ENCODE peak calls at places on chromosomes 11 and 22, in four cellular contexts. C is H1, Y is mesenchymal stem cell, K is neuronal stem cell. I is an unnamed sample.

GRCh38 chr11:123653997-123654565 is 343 bp downstream of the SCN3B start:
- DNase-seq in Y (peak), C (no peak), K (peak), I (peak)

GRCh38 chr22:23068832-23069385 is 1.4 kb upstream of the GNAZ start:
- DNase-seq in C (no peak), K (no peak), Y (no peak), I (no peak)

GRCh38 chr11:97865424-97866012 is 1155.2 kb upstream of the CNTN5 start:
- DNase-seq in C (no peak), K (no peak), Y (no peak), I (no peak)

GRCh38 chr11:77525455-77526091 is 51.7 kb upstream of the PAK1 start:
- DNase-seq in K (no peak), C (no peak), Y (no peak), I (peak)

GRCh38 chr11:64319421-64319761 is 1.5 kb downstream of the PRDX5 start:
- DNase-seq in K (no peak), C (no peak), Y (peak), I (no peak)

GRCh38 chr11:48129697-48130395 is 86.8 kb upstream of the OR4B1 start:
- DNase-seq in K (no peak), C (no peak), Y (no peak), I (no peak)

GRCh38 chr11:68998390-68998911 is 14.6 kb downstream of the MRGPRF start:
- DNase-seq in K (no peak), Y (peak), C (no peak), I (peak)

GRCh38 chr11:2579315-2580060 is 120.3 kb downstream of the KCNQ1OT1 start:
- DNase-seq in K (no peak), Y (no peak), C (no peak), I (no peak)

GRCh38 chr22:17974087-17974486 is 50.3 kb downstream of the MICAL3 start:
- DNase-seq in C (no peak), K (no peak), Y (no peak), I (no peak)

GRCh38 chr11:73234403-73235181 is 16.5 kb downstream of the P2RY2 start:
- DNase-seq in K (no peak), C (no peak), Y (no peak), I (no peak)

GRCh38 chr11:124801014-124801413 is 808 bp upstream of the MSANTD2 start:
- DNase-seq in K (no peak), Y (peak), C (no peak), I (peak)

GRCh38 chr22:36457688-36458450 is 23.6 kb downstream of the TXN2 start:
- DNase-seq in Y (peak), K (no peak), C (no peak), I (no peak)

GRCh38 chr11:86228967-86229330 is 15.6 kb upstream of the EED start:
- DNase-seq in Y (no peak), C (no peak), K (no peak), I (no peak)

GRCh38 chr11:108432783-108433182 is 34.5 kb downstream of the C11orf65 start:
- DNase-seq in C (no peak), Y (peak), K (no peak), I (peak)

GRCh38 chr11:63838150-63838681 is 694 bp upstream of the MARK2 start:
- DNase-seq in C (no peak), K (no peak), Y (no peak), I (no peak)

GRCh38 chr22:26466196-26466595 is 17.4 kb downstream of the HPS4 start:
- DNase-seq in K (no peak), Y (no peak), C (no peak), I (no peak)

GRCh38 chr11:44777537-44778199 is 50.9 kb downstream of the TSPAN18 start:
- DNase-seq in Y (no peak), K (no peak), C (no peak), I (no peak)

GRCh38 chr11:63537293-63538101 is 889 bp downstream of the PLAAT4 start:
- DNase-seq in C (no peak), K (no peak), Y (no peak), I (peak)

DNA sequence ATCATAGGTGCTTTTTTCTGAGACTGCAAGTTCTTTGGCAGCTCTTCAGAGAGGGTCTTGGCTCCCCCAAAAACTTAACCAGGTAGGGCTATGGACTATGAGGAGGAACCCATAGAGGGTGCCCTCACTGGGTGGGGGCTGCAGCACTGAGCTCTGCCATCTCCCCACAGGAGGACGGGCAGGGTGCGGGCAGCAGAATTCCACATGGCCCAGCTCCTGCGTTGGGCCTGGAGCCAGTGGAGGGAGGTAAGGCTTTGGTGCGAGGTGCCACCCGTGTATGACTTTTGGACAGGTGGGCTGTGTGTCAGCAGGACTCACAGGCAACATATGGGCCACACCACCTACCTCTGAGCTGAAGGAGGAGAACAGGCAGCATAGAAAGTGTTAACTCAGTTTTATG is 58.4 kb downstream of the PISD start:
- DNase-seq in C (no peak), K (no peak), Y (no peak), I (no peak)
- H4K91ac ChIP-seq in C (no peak), K (no peak), Y (peak), I (peak)

GRCh38 chr11:776459-777287 is 614 bp downstream of the GATD1 start:
- DNase-seq in K (no peak), Y (peak), C (no peak), I (no peak)
- H4K91ac ChIP-seq in K (peak), Y (peak), C (peak), I (peak)

GRCh38 chr11:62452839-62453468 is 34.1 kb downstream of the SCGB1A1 start:
- DNase-seq in Y (no peak), K (no peak), C (no peak), I (no peak)
- H4K91ac ChIP-seq in Y (no peak), K (no peak), C (no peak), I (no peak)

GRCh38 chr11:79982185-79982584 is 541.4 kb upstream of the TENM4 start:
- DNase-seq in C (no peak), Y (no peak), K (no peak), I (no peak)
- H4K91ac ChIP-seq in C (no peak), Y (no peak), K (no peak), I (no peak)

GRCh38 chr11:128172046-128172878 is 415.1 kb downstream of the ETS1 start:
- DNase-seq in Y (peak), C (no peak), K (peak), I (peak)
- H4K91ac ChIP-seq in Y (no peak), C (no peak), K (no peak), I (no peak)

DNA sequence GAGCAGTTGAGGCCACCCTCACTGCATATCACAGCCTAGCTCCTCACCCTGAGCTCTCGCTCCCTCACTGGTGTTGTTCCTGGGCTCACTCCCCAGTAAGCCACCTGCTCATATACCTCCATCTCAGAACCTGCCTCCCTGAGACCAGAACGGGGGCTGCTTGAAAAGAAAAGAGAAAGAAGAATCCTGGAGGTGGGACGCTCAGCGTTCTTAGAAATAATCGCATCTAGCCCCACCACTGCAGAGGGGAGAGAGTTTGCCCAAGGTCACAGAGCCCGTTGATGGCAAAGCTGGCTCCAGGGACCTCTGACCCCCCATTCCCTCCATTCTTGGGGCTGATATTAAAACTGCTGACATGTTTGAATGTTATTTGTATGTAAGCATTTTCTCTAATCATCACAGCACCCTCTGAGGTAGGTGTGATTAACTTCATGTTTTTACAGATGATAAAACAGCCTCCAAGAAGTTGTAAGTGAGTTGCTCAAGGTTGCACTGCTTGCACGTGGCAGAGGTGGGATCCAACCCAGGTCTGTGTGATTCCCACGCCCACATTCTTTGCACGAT is 132.6 kb upstream of the TEAD1 start:
- DNase-seq in C (no peak), K (no peak), Y (no peak), I (no peak)
- H4K91ac ChIP-seq in C (no peak), K (peak), Y (peak), I (peak)

DNA sequence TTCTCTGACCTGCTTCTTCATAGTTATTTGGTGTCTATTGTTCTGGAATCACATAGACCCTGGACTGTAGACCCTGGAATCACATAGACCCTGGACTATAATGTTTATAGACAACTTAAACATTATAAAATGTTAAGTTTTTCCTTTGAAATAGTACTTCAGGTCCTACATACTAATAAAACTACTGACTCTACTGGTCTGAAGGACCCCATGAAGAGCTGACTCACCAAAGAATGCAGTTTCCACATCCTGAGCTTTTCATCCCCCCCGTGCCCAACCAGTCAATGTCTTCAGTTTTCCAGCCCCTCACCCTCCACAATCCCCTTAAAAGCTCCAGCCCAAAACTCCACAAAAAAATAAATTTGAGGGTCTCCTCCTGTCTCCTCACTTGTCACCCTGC is 6.6 kb upstream of the PLEKHA7 start:
- DNase-seq in Y (peak), K (no peak), C (no peak), I (no peak)
- H4K91ac ChIP-seq in Y (no peak), K (no peak), C (no peak), I (no peak)

DNA sequence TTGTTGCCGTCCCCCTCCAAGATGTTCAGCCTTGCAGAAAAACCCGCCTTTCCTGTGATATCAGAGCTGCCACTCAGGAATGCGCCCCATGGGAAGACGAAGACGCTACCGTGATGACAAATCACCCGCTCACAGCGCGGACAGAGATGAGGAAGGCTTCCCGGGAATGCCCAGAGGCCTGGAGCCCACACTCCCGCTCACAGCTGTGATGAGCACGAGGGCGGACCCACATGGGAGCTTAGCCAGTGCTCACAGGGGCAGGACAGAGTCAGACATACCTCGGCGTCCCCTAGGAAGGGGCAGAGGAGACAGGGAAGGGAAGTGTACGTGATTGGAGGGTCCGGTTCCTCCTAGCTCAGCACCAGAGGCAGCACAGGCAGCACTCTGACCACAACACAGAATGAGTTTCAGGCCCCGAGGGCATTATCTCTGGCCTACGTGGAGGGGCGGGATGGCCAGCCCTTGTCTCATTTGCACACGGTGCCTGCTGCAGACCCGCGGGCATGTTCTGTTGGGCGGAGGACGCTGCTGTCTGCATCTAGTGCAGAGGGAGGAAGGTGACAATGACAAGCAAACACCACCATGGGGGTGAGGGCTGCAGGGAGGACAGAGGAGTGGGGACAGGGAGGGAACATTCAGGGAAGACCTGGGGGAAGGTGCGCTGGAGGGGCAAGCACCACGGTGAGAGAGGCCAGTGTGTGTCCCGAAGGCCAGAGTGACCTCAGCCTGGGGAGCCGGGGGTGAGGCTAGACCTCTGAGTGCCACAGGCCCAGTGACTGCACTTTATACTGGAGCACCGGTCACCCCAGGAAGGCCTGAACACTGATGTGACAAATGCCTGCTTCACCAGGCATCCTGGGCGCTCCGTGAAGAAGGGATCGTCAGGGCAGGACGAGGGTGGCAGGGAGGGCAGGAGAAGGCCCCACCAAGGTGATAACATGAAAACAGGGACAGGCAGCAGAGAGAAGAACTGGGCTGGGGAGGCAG is 79.6 kb downstream of the CELSR1 start:
- DNase-seq in Y (peak), C (no peak), K (no peak), I (peak)
- H4K91ac ChIP-seq in Y (no peak), C (no peak), K (no peak), I (no peak)

GRCh38 chr11:116787436-116787785 is 412 bp downstream of the ZPR1 start:
- DNase-seq in Y (peak), C (no peak), K (no peak), I (peak)
- H4K91ac ChIP-seq in Y (peak), C (no peak), K (no peak), I (no peak)

I was measured in IMR-90.